ENCODE peak calls at places on chromosomes 12 and 14, in ten cellular contexts. One of them, this sample, is unnamed.

GRCh38 chr14:34733245-34733644 is 18.9 kb upstream of the CFL2 start:
- DNase-seq in GM13977: no peak
- DNase-seq in DMS53: no peak
- DNase-seq in AG10803: peak
- DNase-seq in PC-9: peak
- DNase-seq in WTC11: no peak
- DNase-seq in pulmonary artery endothelial cell: no peak
- DNase-seq in NCI-H748 treated with DMSO at 0.1 percent for 48 hours: no peak
- DNase-seq in stimulated activated naive CD8-positive, alpha-beta T cell treated with anti-CD3 and anti-CD28 coated beads, Interleukin-15, Interleukin-2, amounts not matched to agents 100 U/mL and 50 U/mL, for 24 hours: no peak
- DNase-seq in fibroblast of the aortic adventitia: peak
- DNase-seq in this sample: no peak

GRCh38 chr12:46609281-46609623 is 216.5 kb downstream of the SLC38A4 start:
- DNase-seq in GM13977: peak
- DNase-seq in DMS53: no peak
- DNase-seq in AG10803: no peak
- DNase-seq in PC-9: no peak
- DNase-seq in WTC11: no peak
- DNase-seq in pulmonary artery endothelial cell: no peak
- DNase-seq in NCI-H748 treated with DMSO at 0.1 percent for 48 hours: no peak
- DNase-seq in stimulated activated naive CD8-positive, alpha-beta T cell treated with anti-CD3 and anti-CD28 coated beads, Interleukin-15, Interleukin-2, amounts not matched to agents 100 U/mL and 50 U/mL, for 24 hours: no peak
- DNase-seq in fibroblast of the aortic adventitia: no peak
- DNase-seq in this sample: no peak

GRCh38 chr12:49974231-49974675 is 1.5 kb downstream of the AQP6 start:
- DNase-seq in GM13977: no peak
- DNase-seq in DMS53: peak
- DNase-seq in AG10803: peak
- DNase-seq in PC-9: no peak
- DNase-seq in WTC11: no peak
- DNase-seq in pulmonary artery endothelial cell: peak
- DNase-seq in NCI-H748 treated with DMSO at 0.1 percent for 48 hours: no peak
- DNase-seq in stimulated activated naive CD8-positive, alpha-beta T cell treated with anti-CD3 and anti-CD28 coated beads, Interleukin-15, Interleukin-2, amounts not matched to agents 100 U/mL and 50 U/mL, for 24 hours: no peak
- DNase-seq in fibroblast of the aortic adventitia: peak
- DNase-seq in this sample: peak

GRCh38 chr12:104576980-104577925 is 120.5 kb downstream of the CHST11 start:
- DNase-seq in GM13977: no peak
- DNase-seq in DMS53: no peak
- DNase-seq in AG10803: peak
- DNase-seq in PC-9: no peak
- DNase-seq in WTC11: no peak
- DNase-seq in pulmonary artery endothelial cell: no peak
- DNase-seq in NCI-H748 treated with DMSO at 0.1 percent for 48 hours: no peak
- DNase-seq in stimulated activated naive CD8-positive, alpha-beta T cell treated with anti-CD3 and anti-CD28 coated beads, Interleukin-15, Interleukin-2, amounts not matched to agents 100 U/mL and 50 U/mL, for 24 hours: no peak
- DNase-seq in fibroblast of the aortic adventitia: no peak
- DNase-seq in this sample: no peak

GRCh38 chr14:77646907-77647306 is 30.5 kb upstream of the SPTLC2 start:
- DNase-seq in GM13977: no peak
- DNase-seq in DMS53: no peak
- DNase-seq in AG10803: no peak
- DNase-seq in PC-9: no peak
- DNase-seq in WTC11: no peak
- DNase-seq in pulmonary artery endothelial cell: no peak
- DNase-seq in NCI-H748 treated with DMSO at 0.1 percent for 48 hours: no peak
- DNase-seq in stimulated activated naive CD8-positive, alpha-beta T cell treated with anti-CD3 and anti-CD28 coated beads, Interleukin-15, Interleukin-2, amounts not matched to agents 100 U/mL and 50 U/mL, for 24 hours: no peak
- DNase-seq in fibroblast of the aortic adventitia: no peak
- DNase-seq in this sample: no peak

GRCh38 chr12:55797550-55797949 is 20.0 kb downstream of the SARNP start:
- DNase-seq in GM13977: no peak
- DNase-seq in DMS53: no peak
- DNase-seq in AG10803: no peak
- DNase-seq in PC-9: no peak
- DNase-seq in WTC11: no peak
- DNase-seq in pulmonary artery endothelial cell: no peak
- DNase-seq in NCI-H748 treated with DMSO at 0.1 percent for 48 hours: no peak
- DNase-seq in stimulated activated naive CD8-positive, alpha-beta T cell treated with anti-CD3 and anti-CD28 coated beads, Interleukin-15, Interleukin-2, amounts not matched to agents 100 U/mL and 50 U/mL, for 24 hours: no peak
- DNase-seq in fibroblast of the aortic adventitia: no peak
- DNase-seq in this sample: no peak

GRCh38 chr12:86158956-86159355 is 97.2 kb downstream of the MGAT4C start:
- DNase-seq in GM13977: no peak
- DNase-seq in DMS53: no peak
- DNase-seq in AG10803: no peak
- DNase-seq in PC-9: no peak
- DNase-seq in WTC11: no peak
- DNase-seq in pulmonary artery endothelial cell: no peak
- DNase-seq in NCI-H748 treated with DMSO at 0.1 percent for 48 hours: no peak
- DNase-seq in stimulated activated naive CD8-positive, alpha-beta T cell treated with anti-CD3 and anti-CD28 coated beads, Interleukin-15, Interleukin-2, amounts not matched to agents 100 U/mL and 50 U/mL, for 24 hours: no peak
- DNase-seq in fibroblast of the aortic adventitia: peak
- DNase-seq in this sample: no peak

GRCh38 chr14:55451398-55451797 is 11.0 kb upstream of the TBPL2 start:
- DNase-seq in GM13977: no peak
- DNase-seq in DMS53: no peak
- DNase-seq in AG10803: peak
- DNase-seq in PC-9: no peak
- DNase-seq in WTC11: no peak
- DNase-seq in pulmonary artery endothelial cell: peak
- DNase-seq in NCI-H748 treated with DMSO at 0.1 percent for 48 hours: no peak
- DNase-seq in stimulated activated naive CD8-positive, alpha-beta T cell treated with anti-CD3 and anti-CD28 coated beads, Interleukin-15, Interleukin-2, amounts not matched to agents 100 U/mL and 50 U/mL, for 24 hours: no peak
- DNase-seq in fibroblast of the aortic adventitia: peak
- DNase-seq in this sample: no peak

GRCh38 chr12:67442347-67442841 is 173.2 kb downstream of the CAND1 start:
- DNase-seq in GM13977: no peak
- DNase-seq in DMS53: no peak
- DNase-seq in AG10803: no peak
- DNase-seq in PC-9: no peak
- DNase-seq in WTC11: no peak
- DNase-seq in pulmonary artery endothelial cell: no peak
- DNase-seq in NCI-H748 treated with DMSO at 0.1 percent for 48 hours: peak
- DNase-seq in stimulated activated naive CD8-positive, alpha-beta T cell treated with anti-CD3 and anti-CD28 coated beads, Interleukin-15, Interleukin-2, amounts not matched to agents 100 U/mL and 50 U/mL, for 24 hours: no peak
- DNase-seq in fibroblast of the aortic adventitia: no peak
- DNase-seq in this sample: no peak

GRCh38 chr12:120367924-120368788 is 808 bp downstream of the MSI1 start:
- DNase-seq in GM13977: peak
- DNase-seq in DMS53: no peak
- DNase-seq in AG10803: no peak
- DNase-seq in PC-9: no peak
- DNase-seq in WTC11: peak
- DNase-seq in pulmonary artery endothelial cell: no peak
- DNase-seq in NCI-H748 treated with DMSO at 0.1 percent for 48 hours: no peak
- DNase-seq in stimulated activated naive CD8-positive, alpha-beta T cell treated with anti-CD3 and anti-CD28 coated beads, Interleukin-15, Interleukin-2, amounts not matched to agents 100 U/mL and 50 U/mL, for 24 hours: peak
- DNase-seq in fibroblast of the aortic adventitia: no peak
- DNase-seq in this sample: peak

This sample was measured in nephron progenitor cell.